ENCODE peak calls at places on chromosomes 3 and 15, in six cellular contexts. One of them, this sample, is unnamed.

GRCh38 chr15:60611592-60612346 is 132.8 kb upstream of the ICE2 start:
- DNase-seq in sigmoid colon: no peak
- DNase-seq in stomach: no peak
- DNase-seq in lower leg skin: no peak
- DNase-seq in IMR-90: no peak
- DNase-seq in H54: no peak
- DNase-seq in this sample: no peak

GRCh38 chr3:183253364-183253960 is 409 bp downstream of the B3GNT5 start:
- DNase-seq in sigmoid colon: peak; percentile 91
- DNase-seq in H54: peak; percentile 38
- DNase-seq in IMR-90: peak; percentile 41
- DNase-seq in stomach: peak; percentile 79
- DNase-seq in lower leg skin: peak; percentile 56
- DNase-seq in this sample: peak; percentile 95

GRCh38 chr3:148681080-148681479 is 16.6 kb upstream of the AGTR1 start:
- DNase-seq in sigmoid colon: no peak
- DNase-seq in stomach: no peak
- DNase-seq in lower leg skin: no peak
- DNase-seq in IMR-90: peak; percentile 11
- DNase-seq in H54: no peak
- DNase-seq in this sample: no peak

GRCh38 chr15:73139416-73140082 is 87.3 kb downstream of the NEO1 start:
- DNase-seq in IMR-90: peak; percentile 2
- DNase-seq in stomach: no peak
- DNase-seq in lower leg skin: no peak
- DNase-seq in H54: no peak
- DNase-seq in sigmoid colon: no peak
- DNase-seq in this sample: no peak

GRCh38 chr3:64082411-64082810 is 59.1 kb upstream of the PSMD6 start:
- DNase-seq in H54: no peak
- DNase-seq in stomach: no peak
- DNase-seq in IMR-90: peak; percentile 33
- DNase-seq in lower leg skin: no peak
- DNase-seq in sigmoid colon: no peak
- DNase-seq in this sample: no peak

GRCh38 chr3:57682284-57682683 is 10.6 kb downstream of the DENND6A start:
- DNase-seq in lower leg skin: no peak
- DNase-seq in IMR-90: peak; percentile 53
- DNase-seq in H54: no peak
- DNase-seq in stomach: no peak
- DNase-seq in sigmoid colon: no peak
- DNase-seq in this sample: no peak

GRCh38 chr3:105253225-105253624 is 113.5 kb upstream of the ALCAM start:
- DNase-seq in lower leg skin: no peak
- DNase-seq in IMR-90: no peak
- DNase-seq in sigmoid colon: no peak
- DNase-seq in stomach: peak; percentile 51
- DNase-seq in H54: no peak
- DNase-seq in this sample: no peak

GRCh38 chr15:61815356-61816083 is 244.7 kb downstream of the VPS13C start:
- DNase-seq in sigmoid colon: no peak
- DNase-seq in H54: no peak
- DNase-seq in stomach: no peak
- DNase-seq in IMR-90: no peak
- DNase-seq in lower leg skin: no peak
- DNase-seq in this sample: no peak

GRCh38 chr3:89360155-89360554 is 252.7 kb downstream of the EPHA3 start:
- DNase-seq in lower leg skin: no peak
- DNase-seq in stomach: no peak
- DNase-seq in IMR-90: peak; percentile 20
- DNase-seq in H54: no peak
- DNase-seq in sigmoid colon: no peak
- DNase-seq in this sample: no peak

GRCh38 chr3:133953297-133953696 is 57.6 kb upstream of the RAB6B start:
- DNase-seq in sigmoid colon: no peak
- DNase-seq in lower leg skin: no peak
- DNase-seq in H54: no peak
- DNase-seq in IMR-90: no peak
- DNase-seq in stomach: no peak
- DNase-seq in this sample: no peak

GRCh38 chr15:40081691-40082194 is 26.9 kb downstream of the BMF start:
- DNase-seq in lower leg skin: peak; percentile 73
- DNase-seq in H54: peak; percentile 64
- DNase-seq in stomach: peak; percentile 72
- DNase-seq in sigmoid colon: peak; percentile 86
- DNase-seq in IMR-90: peak; percentile 75
- DNase-seq in this sample: no peak
- TF ChIP-seq POLR2A in lower leg skin: no peak
- TF ChIP-seq POLR2A in H54: no peak
- TF ChIP-seq POLR2A in stomach: peak; percentile 19
- TF ChIP-seq POLR2A in sigmoid colon: peak; percentile 59
- TF ChIP-seq POLR2A in IMR-90: peak; percentile 28
- TF ChIP-seq POLR2A in this sample: peak; percentile 68

DNA sequence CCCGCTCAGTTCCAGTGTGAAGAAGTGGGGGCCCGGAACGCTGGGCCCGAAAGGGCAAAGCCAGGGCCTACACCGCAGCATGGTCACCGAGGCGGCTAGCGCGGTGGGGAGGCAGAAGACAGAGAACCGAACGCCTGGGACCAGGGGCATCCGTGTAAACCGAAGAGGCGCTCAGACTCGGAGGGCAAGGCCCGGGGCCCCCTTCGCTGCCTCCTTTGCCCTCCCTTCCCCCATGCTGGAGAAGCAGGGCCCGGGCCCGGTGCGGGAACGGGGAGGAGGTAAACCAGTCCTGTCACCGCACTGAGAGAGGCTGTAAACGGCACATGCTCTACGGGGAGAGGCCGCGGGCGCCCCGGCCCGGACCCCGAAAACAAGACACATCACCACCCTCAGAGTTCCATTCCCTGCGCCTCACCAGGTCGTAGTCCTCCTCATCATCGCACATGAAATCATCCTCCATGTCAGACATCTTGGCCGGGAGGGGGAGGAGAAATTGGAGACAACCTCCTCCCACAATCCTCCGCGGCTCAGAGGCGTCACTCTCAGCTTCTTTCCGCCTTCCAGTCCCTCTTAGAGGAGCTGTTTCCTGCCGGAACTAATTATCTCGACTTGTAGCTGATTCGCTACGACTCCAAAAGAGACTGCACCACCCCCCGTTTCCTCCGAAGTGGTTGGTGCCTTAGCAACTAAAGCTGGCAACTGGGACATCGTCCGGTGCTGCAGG is at the start of gene COPS2:
- DNase-seq in H54: peak; percentile 23
- DNase-seq in sigmoid colon: peak; percentile 97
- DNase-seq in lower leg skin: peak; percentile 97
- DNase-seq in stomach: peak; percentile 93
- DNase-seq in IMR-90: peak; percentile 99
- DNase-seq in this sample: peak; percentile 92
- TF ChIP-seq POLR2A in H54: peak; percentile 52
- TF ChIP-seq POLR2A in sigmoid colon: no peak
- TF ChIP-seq POLR2A in lower leg skin: no peak
- TF ChIP-seq POLR2A in stomach: no peak
- TF ChIP-seq POLR2A in IMR-90: peak; percentile 86
- TF ChIP-seq POLR2A in this sample: peak; percentile 51

GRCh38 chr3:62636235-62636826 is 238.9 kb downstream of the CADPS start:
- DNase-seq in stomach: no peak
- DNase-seq in sigmoid colon: no peak
- DNase-seq in lower leg skin: no peak
- DNase-seq in IMR-90: no peak
- DNase-seq in H54: no peak
- DNase-seq in this sample: no peak

GRCh38 chr3:62631471-62631870 is 243.7 kb downstream of the CADPS start:
- DNase-seq in stomach: no peak
- DNase-seq in H54: no peak
- DNase-seq in sigmoid colon: no peak
- DNase-seq in lower leg skin: no peak
- DNase-seq in IMR-90: no peak
- DNase-seq in this sample: no peak

GRCh38 chr3:62638316-62638715 is 236.9 kb downstream of the CADPS start:
- DNase-seq in sigmoid colon: no peak
- DNase-seq in stomach: no peak
- DNase-seq in IMR-90: no peak
- DNase-seq in H54: no peak
- DNase-seq in lower leg skin: no peak
- DNase-seq in this sample: no peak

GRCh38 chr3:62630664-62631063 is 244.6 kb downstream of the CADPS start:
- DNase-seq in sigmoid colon: no peak
- DNase-seq in lower leg skin: no peak
- DNase-seq in stomach: no peak
- DNase-seq in IMR-90: no peak
- DNase-seq in H54: no peak
- DNase-seq in this sample: no peak

GRCh38 chr3:62632510-62633294 is 242.5 kb downstream of the CADPS start:
- DNase-seq in IMR-90: no peak
- DNase-seq in lower leg skin: no peak
- DNase-seq in stomach: no peak
- DNase-seq in H54: no peak
- DNase-seq in sigmoid colon: no peak
- DNase-seq in this sample: no peak
- TF ChIP-seq POLR2A in IMR-90: no peak
- TF ChIP-seq POLR2A in lower leg skin: no peak
- TF ChIP-seq POLR2A in stomach: no peak
- TF ChIP-seq POLR2A in H54: no peak
- TF ChIP-seq POLR2A in sigmoid colon: no peak
- TF ChIP-seq POLR2A in this sample: no peak

GRCh38 chr15:27671794-27672438 is 427.2 kb downstream of the OCA2 start:
- DNase-seq in IMR-90: no peak
- DNase-seq in stomach: no peak
- DNase-seq in sigmoid colon: no peak
- DNase-seq in lower leg skin: no peak
- DNase-seq in H54: no peak
- DNase-seq in this sample: no peak

GRCh38 chr15:27673766-27674445 is 425.2 kb downstream of the OCA2 start:
- DNase-seq in stomach: no peak
- DNase-seq in lower leg skin: no peak
- DNase-seq in sigmoid colon: no peak
- DNase-seq in IMR-90: no peak
- DNase-seq in H54: no peak
- DNase-seq in this sample: no peak

GRCh38 chr15:27670481-27670880 is 428.6 kb downstream of the OCA2 start:
- DNase-seq in sigmoid colon: no peak
- DNase-seq in stomach: no peak
- DNase-seq in H54: no peak
- DNase-seq in IMR-90: no peak
- DNase-seq in lower leg skin: no peak
- DNase-seq in this sample: no peak

GRCh38 chr15:27674826-27675225 is 424.3 kb downstream of the OCA2 start:
- DNase-seq in sigmoid colon: no peak
- DNase-seq in stomach: no peak
- DNase-seq in IMR-90: no peak
- DNase-seq in H54: no peak
- DNase-seq in lower leg skin: no peak
- DNase-seq in this sample: no peak

DNA sequence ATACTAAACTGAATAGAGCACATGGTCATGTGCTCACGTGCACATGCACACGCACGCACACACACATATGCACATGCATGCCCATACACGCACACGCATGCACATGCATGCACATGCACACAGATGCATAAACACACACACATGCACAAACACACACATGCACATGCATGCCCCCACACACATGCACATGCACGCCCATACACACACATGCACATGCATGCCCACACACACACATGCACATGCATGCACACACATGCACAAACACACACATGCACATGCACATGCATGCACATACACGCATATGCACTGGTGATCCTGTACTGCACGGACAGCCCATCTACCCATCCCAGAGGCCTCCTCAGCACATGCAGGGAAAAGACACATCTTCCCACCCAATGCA is 426.6 kb downstream of the OCA2 start:
- DNase-seq in H54: no peak
- DNase-seq in stomach: no peak
- DNase-seq in IMR-90: no peak
- DNase-seq in sigmoid colon: no peak
- DNase-seq in lower leg skin: no peak
- DNase-seq in this sample: no peak
- TF ChIP-seq POLR2A in H54: no peak
- TF ChIP-seq POLR2A in stomach: no peak
- TF ChIP-seq POLR2A in IMR-90: no peak
- TF ChIP-seq POLR2A in sigmoid colon: no peak
- TF ChIP-seq POLR2A in lower leg skin: no peak
- TF ChIP-seq POLR2A in this sample: no peak

GRCh38 chr3:155919728-155920127 is 49.3 kb downstream of the GMPS start:
- DNase-seq in H54: no peak
- DNase-seq in IMR-90: no peak
- DNase-seq in stomach: no peak
- DNase-seq in sigmoid colon: no peak
- DNase-seq in lower leg skin: no peak
- DNase-seq in this sample: no peak
- TF ChIP-seq POLR2A in H54: no peak
- TF ChIP-seq POLR2A in IMR-90: no peak
- TF ChIP-seq POLR2A in stomach: no peak
- TF ChIP-seq POLR2A in sigmoid colon: no peak
- TF ChIP-seq POLR2A in lower leg skin: no peak
- TF ChIP-seq POLR2A in this sample: no peak

DNA sequence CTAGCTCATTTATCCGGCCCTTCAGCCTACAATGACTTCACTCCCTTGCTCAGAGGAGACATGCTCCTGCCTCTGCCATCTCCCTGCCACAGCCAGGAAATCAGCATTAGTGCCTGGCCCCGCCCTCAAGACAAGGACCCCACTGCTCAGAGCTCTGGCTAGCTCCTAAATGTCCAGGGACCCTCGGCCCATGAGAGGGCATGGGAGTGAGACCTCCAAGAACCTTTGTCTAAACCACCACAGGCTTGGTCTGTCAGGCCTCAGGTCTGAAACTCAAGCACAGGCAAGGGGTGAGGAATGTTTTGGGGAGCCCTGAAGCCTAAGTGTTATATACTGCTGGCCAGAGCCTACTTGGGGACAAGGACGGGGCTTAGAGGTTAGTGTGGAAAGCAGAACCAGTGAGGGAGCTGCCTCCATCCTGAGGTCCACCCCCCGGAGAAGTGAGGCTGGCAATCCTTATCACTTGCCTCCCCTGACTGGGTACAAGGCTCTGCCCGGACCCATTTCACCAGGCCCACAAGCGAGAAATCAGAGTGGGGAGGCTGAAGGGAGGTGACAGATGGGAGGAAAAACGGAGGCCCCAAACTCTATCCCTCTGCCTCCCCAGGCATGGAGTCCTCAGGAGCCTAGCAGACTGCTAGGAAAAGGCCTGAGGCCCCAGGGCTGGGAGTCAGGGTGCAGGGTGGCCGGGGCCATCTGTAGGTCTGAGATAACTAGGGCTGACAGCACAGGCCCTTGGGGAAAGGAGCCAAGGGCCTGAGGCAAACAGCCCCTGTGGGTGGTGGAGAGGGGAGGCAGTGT is 18.8 kb downstream of the SHF start:
- DNase-seq in H54: no peak
- DNase-seq in lower leg skin: no peak
- DNase-seq in stomach: no peak
- DNase-seq in IMR-90: no peak
- DNase-seq in sigmoid colon: no peak
- DNase-seq in this sample: no peak
- TF ChIP-seq POLR2A in H54: no peak
- TF ChIP-seq POLR2A in lower leg skin: no peak
- TF ChIP-seq POLR2A in stomach: no peak
- TF ChIP-seq POLR2A in IMR-90: no peak
- TF ChIP-seq POLR2A in sigmoid colon: no peak
- TF ChIP-seq POLR2A in this sample: no peak